ENCODE peak calls at places on chromosome 21, in eight cellular contexts. Y is heart left ventricle; S is prostate gland; X is pancreas; D is brain microvascular endothelial cell; I is upper lobe of right lung; L is fibroblast of lung; N is CD8-positive, alpha-beta T cell. H is an unnamed sample.

GRCh38 chr21:41487082-41487481 is 20.9 kb downstream of the TMPRSS2 start:
- DNase-seq in L (no peak), S (no peak), X (no peak), D (no peak), N (no peak), I (no peak), Y (no peak), H (no peak)

GRCh38 chr21:35637431-35637830 is 422.9 kb downstream of the SETD4 start:
- DNase-seq in N (no peak), S (peak; percentile 33), D (peak; percentile 66), I (no peak), Y (no peak), L (peak; percentile 66), X (no peak), H (no peak)

GRCh38 chr21:35037384-35038105 is 11.6 kb downstream of the RUNX1 start:
- DNase-seq in Y (no peak), X (no peak), N (no peak), D (no peak), L (no peak), S (no peak), I (no peak), H (no peak)

GRCh38 chr21:27035791-27036190 is 68.9 kb upstream of the ADAMTS5 start:
- DNase-seq in Y (no peak), D (no peak), I (no peak), N (no peak), S (no peak), L (no peak), X (no peak), H (no peak)

GRCh38 chr21:41709965-41710822 is 56.7 kb downstream of the RIPK4 start:
- DNase-seq in L (no peak), I (no peak), Y (no peak), S (no peak), X (no peak), N (no peak), D (no peak), H (no peak)

GRCh38 chr21:41933259-41934079 is 20.3 kb downstream of the C2CD2 start:
- DNase-seq in I (no peak), N (no peak), L (peak; percentile 76), X (peak; percentile 49), D (no peak), Y (no peak), S (peak; percentile 55), H (no peak)

GRCh38 chr21:42146821-42147220 is 72.1 kb upstream of the ABCG1 start:
- DNase-seq in I (peak; percentile 63), D (no peak), S (no peak), L (no peak), X (peak; percentile 55), Y (no peak), N (no peak), H (no peak)

GRCh38 chr21:37378700-37379139 is 12.1 kb downstream of the DYRK1A start:
- DNase-seq in S (no peak), L (no peak), X (no peak), Y (no peak), D (no peak), N (no peak), I (no peak), H (no peak)

GRCh38 chr21:26441081-26441610 is 131.9 kb downstream of the CYYR1 start:
- DNase-seq in S (no peak), Y (no peak), X (no peak), N (no peak), L (no peak), I (no peak), D (no peak), H (no peak)

GRCh38 chr21:35614412-35614901 is 445.9 kb downstream of the SETD4 start:
- DNase-seq in Y (no peak), S (no peak), X (no peak), N (no peak), D (peak; percentile 55), I (no peak), L (no peak), H (no peak)

GRCh38 chr21:42757422-42757821 is 104.0 kb downstream of the PDE9A start:
- DNase-seq in N (no peak), I (no peak), Y (no peak), S (no peak), D (no peak), L (no peak), X (no peak), H (no peak)

GRCh38 chr21:38646213-38646837 is 148.0 kb upstream of the ERG start:
- DNase-seq in D (peak; percentile 66), Y (no peak), I (no peak), L (peak; percentile 17), X (no peak), N (no peak), S (no peak), H (no peak)
- H3K4me3 ChIP-seq in D (no peak overlapping the region), Y (no peak overlapping the region), I (no peak overlapping the region), L (no peak overlapping the region), X (no peak overlapping the region), N (no peak overlapping the region), S (no peak overlapping the region), H (no peak overlapping the region)

DNA sequence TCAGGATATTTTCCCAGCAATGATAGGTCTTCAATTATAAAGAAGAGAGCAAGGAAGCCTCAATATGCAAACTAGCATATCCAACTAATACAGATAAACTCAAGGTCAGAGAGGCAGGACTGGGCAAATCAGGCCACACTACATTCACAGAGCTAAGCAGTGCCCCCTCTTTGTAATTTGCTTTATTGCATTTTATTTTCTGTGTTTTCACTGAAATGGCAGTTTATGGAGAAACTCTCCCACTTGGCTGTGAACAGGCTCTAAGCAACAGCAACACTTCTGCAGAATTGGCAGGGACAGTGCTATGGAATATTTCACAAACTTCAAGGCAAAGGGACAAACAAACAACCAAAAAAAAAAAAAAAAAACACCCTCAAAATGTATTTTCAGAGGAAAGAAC is 93.4 kb upstream of the SOD1 start:
- DNase-seq in S (no peak), D (no peak), N (no peak), I (no peak), Y (no peak), X (no peak), L (no peak), H (no peak)
- H3K36me3 ChIP-seq in S (no peaks in the 10 kb centered on the region), D (no peaks in the 10 kb centered on the region), N (no peaks in the 10 kb centered on the region), I (no peaks in the 10 kb centered on the region), Y (no peaks in the 10 kb centered on the region), X (no peaks in the 10 kb centered on the region), L (no peaks in the 10 kb centered on the region), H (no peaks in the 10 kb centered on the region)

GRCh38 chr21:25426580-25426979 is 180.7 kb downstream of the MRPL39 start:
- DNase-seq in L (no peak), I (no peak), X (no peak), Y (no peak), N (no peak), S (no peak), D (no peak), H (no peak)

GRCh38 chr21:25424045-25424444 is 183.2 kb downstream of the MRPL39 start:
- DNase-seq in I (no peak), L (no peak), Y (no peak), N (no peak), D (no peak), S (no peak), X (no peak), H (no peak)

GRCh38 chr21:25422610-25423608 is 184.4 kb downstream of the MRPL39 start:
- DNase-seq in D (no peak), N (no peak), L (no peak), Y (no peak), I (no peak), X (no peak), S (no peak), H (no peak)

GRCh38 chr21:25425156-25425555 is 182.1 kb downstream of the MRPL39 start:
- DNase-seq in N (no peak), I (no peak), X (no peak), L (no peak), S (no peak), Y (no peak), D (no peak), H (no peak)

GRCh38 chr21:25424674-25425073 is 182.6 kb downstream of the MRPL39 start:
- DNase-seq in S (no peak), Y (no peak), X (no peak), I (no peak), L (no peak), D (no peak), N (no peak), H (no peak)
- H3K4me3 ChIP-seq in S (no peak overlapping the region), Y (no peak overlapping the region), X (no peak overlapping the region), I (no peak overlapping the region), L (no peak overlapping the region), D (no peak overlapping the region), N (no peak overlapping the region), H (no peak overlapping the region)

GRCh38 chr21:44899768-44900558 is 20.7 kb downstream of the ITGB2 start:
- DNase-seq in X (peak; percentile 54), Y (no peak), L (no peak), D (no peak), N (no peak), S (no peak), I (peak; percentile 52), H (no peak)
- H3K36me3 ChIP-seq in X (no peaks in the 10 kb centered on the region), Y (no peaks in the 10 kb centered on the region), L (no peaks in the 10 kb centered on the region), D (no peaks in the 10 kb centered on the region), N (peaks cover 75% of the 10 kb centered on the region), S (no peaks in the 10 kb centered on the region), I (peaks cover 17% of the 10 kb centered on the region), H (no peaks in the 10 kb centered on the region)

DNA sequence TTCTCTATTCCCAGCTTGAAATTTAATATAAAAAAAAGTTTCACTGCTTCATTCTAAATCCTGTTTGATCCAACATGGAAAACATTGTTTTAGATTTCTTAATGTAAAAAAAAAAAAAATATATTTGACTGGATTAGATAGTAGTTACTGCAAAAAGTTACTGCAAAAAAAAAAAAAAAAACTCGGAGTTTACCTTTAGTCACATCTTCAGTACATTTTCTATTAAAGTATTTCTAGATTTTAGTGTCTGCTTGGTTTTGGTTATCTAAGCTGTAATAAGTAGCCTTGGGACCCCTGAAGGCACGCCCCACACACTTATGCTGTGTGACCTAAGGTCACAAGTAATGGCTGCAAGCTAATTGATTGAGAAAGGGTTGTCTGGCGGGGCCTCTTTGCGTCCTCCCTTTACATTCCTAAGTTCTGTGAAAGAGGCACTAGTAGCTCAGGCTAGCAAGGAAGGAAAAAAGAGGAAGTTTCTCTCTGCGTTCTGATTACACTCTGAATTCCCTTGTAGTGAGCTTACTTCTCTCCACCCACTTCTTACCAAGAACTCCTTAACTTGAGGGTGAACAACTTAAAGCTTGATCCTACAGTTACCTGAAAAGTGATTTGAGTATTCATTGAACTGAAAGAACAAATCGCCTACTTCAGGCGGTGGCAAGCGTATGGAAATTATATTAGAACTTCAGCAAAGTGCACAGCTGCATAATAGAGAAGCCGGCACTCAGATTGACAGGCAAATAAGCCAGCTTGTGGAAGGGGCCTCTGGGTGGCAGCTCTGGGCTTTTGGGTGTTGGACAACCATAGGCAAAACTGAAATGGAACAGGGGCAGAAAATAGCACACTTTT is 464.2 kb downstream of the USP25 start:
- DNase-seq in I (peak; percentile 73), X (no peak), D (peak; percentile 80), L (peak; percentile 87), S (peak; percentile 59), N (no peak), Y (peak; percentile 70), H (peak; percentile 16)
- H3K4me3 ChIP-seq in I (peak overlapping the region; percentile 48), X (no peak overlapping the region), D (peak overlapping the region; percentile 55), L (peak overlapping the region; percentile 59), S (peak overlapping the region; percentile 36), N (no peak overlapping the region), Y (peak overlapping the region; percentile 34), H (no peak overlapping the region)

H was measured in H7.